ENCODE peak calls at places on chromosomes 16 and 17, in ten cellular contexts. F is fibroblast of pulmonary artery; A is HuH-7; Y is stimulated activated CD8-positive, alpha-beta memory T cell treated with anti-CD3 and anti-CD28 coated beads, Interleukin-7, amount 100 ng/mL, for 1 hour; G is putamen; S is AG20443; L is activated T-helper 9 cell treated with anti-CD3 and anti-CD28 coated beads, Interleukin-2, amount 50 U/mL, for 16 hours; X is body of pancreas; R is adrenal gland; H is HS-27A. U is an unnamed sample.

GRCh38 chr16:57446530-57447141 is 549 bp downstream of the CIAPIN1 start:
- DNase-seq in S (peak), Y (no peak), X (peak), F (peak), G (no peak), L (peak), A (peak), H (no peak), R (peak), U (peak)

GRCh38 chr16:9099131-9099625 is 7.7 kb downstream of the HAPSTR1 start:
- DNase-seq in X (no peak), F (no peak), L (no peak), G (no peak), R (peak), A (no peak), H (no peak), Y (no peak), S (no peak), U (peak)

GRCh38 chr16:88195021-88195581 is 187.7 kb upstream of the ZNF469 start:
- DNase-seq in X (no peak), L (no peak), G (no peak), S (no peak), A (no peak), H (no peak), R (no peak), Y (no peak), F (no peak), U (no peak)

GRCh38 chr17:9115446-9116265 is 94.3 kb downstream of the NTN1 start:
- DNase-seq in X (peak), R (peak), S (peak), A (peak), F (peak), L (no peak), H (no peak), Y (peak), G (no peak), U (peak)

GRCh38 chr16:4339909-4340308 is 11.2 kb downstream of the PAM16 start:
- DNase-seq in X (no peak), S (no peak), R (no peak), H (no peak), G (no peak), L (no peak), F (peak), A (no peak), Y (no peak), U (peak)

GRCh38 chr17:73498176-73498575 is 146.1 kb downstream of the SDK2 start:
- DNase-seq in R (no peak), G (no peak), Y (no peak), L (no peak), A (no peak), S (no peak), H (no peak), F (no peak), X (no peak), U (peak)

GRCh38 chr17:1711804-1712203 is 1.6 kb upstream of the TLCD2 start:
- DNase-seq in G (no peak), A (no peak), X (no peak), H (no peak), Y (no peak), R (no peak), L (no peak), F (no peak), S (no peak), U (no peak)

GRCh38 chr16:75629132-75629531 is 6.1 kb upstream of the ADAT1 start:
- DNase-seq in R (no peak), L (no peak), F (no peak), A (no peak), Y (no peak), X (no peak), H (no peak), G (no peak), S (no peak), U (no peak)

GRCh38 chr17:12342609-12343248 is 322.1 kb downstream of the MAP2K4 start:
- DNase-seq in A (peak), Y (no peak), S (no peak), L (no peak), G (no peak), F (peak), H (no peak), X (peak), R (no peak), U (peak)

GRCh38 chr17:70560471-70560870 is 391.1 kb downstream of the KCNJ2 start:
- DNase-seq in L (no peak), A (no peak), F (no peak), X (no peak), H (no peak), S (no peak), G (no peak), Y (no peak), R (no peak), U (no peak)

GRCh38 chr17:67401598-67402504 is 24.8 kb downstream of the PITPNC1 start:
- DNase-seq in R (no peak), X (no peak), Y (no peak), S (no peak), F (no peak), L (no peak), A (peak), H (no peak), G (no peak), U (no peak)

GRCh38 chr16:4318171-4318910 is 2.5 kb downstream of the GLIS2 start:
- DNase-seq in L (no peak), Y (no peak), F (no peak), S (no peak), A (no peak), R (peak), X (no peak), G (no peak), H (no peak), U (no peak)

GRCh38 chr17:30091166-30091670 is 25.4 kb upstream of the NSRP1 start:
- DNase-seq in F (peak), L (no peak), S (no peak), A (no peak), H (no peak), R (no peak), G (no peak), X (no peak), Y (no peak), U (no peak)

GRCh38 chr16:84150926-84151325 is 5.8 kb downstream of the DNAAF1 start:
- DNase-seq in R (no peak), Y (no peak), G (no peak), A (no peak), H (no peak), L (no peak), F (no peak), S (no peak), X (no peak), U (no peak)

GRCh38 chr16:69927056-69927757 is 23.9 kb upstream of the CLEC18A start:
- DNase-seq in G (peak), A (no peak), S (peak), R (peak), H (no peak), F (peak), X (peak), L (no peak), Y (no peak), U (peak)

GRCh38 chr16:31325171-31325570 is 29.8 kb upstream of the ITGAX start:
- DNase-seq in G (no peak), R (no peak), F (no peak), L (no peak), H (no peak), Y (no peak), A (no peak), X (no peak), S (no peak), U (no peak)

GRCh38 chr16:30748634-30749445 is 615 bp downstream of the PHKG2 start:
- DNase-seq in A (peak), L (no peak), R (peak), X (peak), Y (no peak), H (no peak), F (peak), S (peak), G (no peak), U (no peak)

GRCh38 chr16:73058616-73059409 is 10.9 kb upstream of the ZFHX3 start:
- DNase-seq in A (no peak), S (peak), X (peak), Y (no peak), H (no peak), G (no peak), R (no peak), L (no peak), F (peak), U (peak)

GRCh38 chr16:66551362-66551761 is 1.0 kb upstream of the CKLF start:
- DNase-seq in F (peak), R (peak), G (no peak), L (peak), S (peak), X (no peak), H (no peak), A (peak), Y (no peak), U (no peak)

GRCh38 chr16:86505185-86505898 is 5.0 kb upstream of the FOXF1 start:
- DNase-seq in R (no peak), A (no peak), F (no peak), L (no peak), Y (no peak), H (no peak), S (no peak), X (no peak), G (no peak), U (no peak)

GRCh38 chr16:20938426-20938825 is 37.9 kb downstream of the LYRM1 start:
- DNase-seq in G (no peak), H (no peak), Y (no peak), R (no peak), L (no peak), A (no peak), X (no peak), S (peak), F (peak), U (no peak)

GRCh38 chr17:49809056-49809455 is 20.6 kb downstream of the KAT7 start:
- DNase-seq in X (no peak), Y (no peak), F (no peak), G (no peak), H (no peak), A (no peak), S (no peak), L (no peak), R (no peak), U (no peak)

GRCh38 chr16:736936-737481 is 3.8 kb downstream of the CIAO3 start:
- DNase-seq in X (no peak), A (no peak), H (no peak), Y (no peak), F (no peak), G (no peak), S (no peak), R (no peak), L (no peak), U (no peak)

GRCh38 chr17:4559851-4560820 is at the start of gene GGT6:
- DNase-seq in X (peak), L (no peak), G (no peak), Y (no peak), A (no peak), F (no peak), R (peak), H (no peak), S (no peak), U (peak)

GRCh38 chr17:44867841-44868240 is 20.2 kb downstream of the HIGD1B start:
- DNase-seq in F (no peak), Y (no peak), X (no peak), L (no peak), S (no peak), G (no peak), R (no peak), A (no peak), H (no peak), U (no peak)

U was measured in kidney.